ENCODE peak calls at places on chromosomes 13 and 19, in ten cellular contexts. I is uterus; P is transverse colon; V is CD4-positive, alpha-beta T cell; Y is right cardiac atrium; C is dorsolateral prefrontal cortex; B is OCI-LY7; N is H1; R is body of pancreas; X is aorta. T is an unnamed sample.

GRCh38 chr13:102020611-102021216 is 381.1 kb downstream of the FGF14 start:
- DNase-seq in I (no peak), P (no peak), V (no peak), Y (no peak), C (no peak), B (no peak), N (no peak), R (no peak), X (no peak), T (peak; percentile 57)

GRCh38 chr13:50594276-50594970 is 249.1 kb downstream of the DLEU7 start:
- DNase-seq in I (no peak), P (peak; percentile 40), V (no peak), Y (no peak), C (no peak), B (peak; percentile 98), N (no peak), R (no peak), X (no peak), T (no peak)

GRCh38 chr13:31209172-31209818 is 9.5 kb downstream of the B3GLCT start:
- DNase-seq in I (peak; percentile 70), P (peak; percentile 11), V (no peak), Y (peak; percentile 64), C (peak; percentile 70), B (no peak), N (no peak), R (peak; percentile 22), X (no peak), T (no peak)

GRCh38 chr13:113086031-113086750 is 19.4 kb upstream of the F7 start:
- DNase-seq in I (no peak), P (no peak), V (no peak), Y (peak; percentile 12), C (no peak), B (no peak), N (no peak), R (no peak), X (peak; percentile 68), T (no peak)

GRCh38 chr13:110005563-110005962 is 219.2 kb upstream of the IRS2 start:
- DNase-seq in I (no peak), P (no peak), V (no peak), Y (no peak), C (no peak), B (no peak), N (no peak), R (no peak), X (no peak), T (no peak)

GRCh38 chr19:48726573-48726972 is 7.0 kb upstream of the MAMSTR start:
- DNase-seq in I (no peak), P (no peak), V (no peak), Y (no peak), C (no peak), B (peak; percentile 83), N (no peak), R (no peak), X (no peak), T (no peak)

GRCh38 chr19:55132453-55133129 is 15.2 kb upstream of the PPP1R12C start:
- DNase-seq in I (no peak), P (no peak), V (no peak), Y (no peak), C (no peak), B (peak; percentile 45), N (no peak), R (no peak), X (no peak), T (no peak)

GRCh38 chr19:39463403-39463802 is 17.2 kb upstream of the TIMM50 start:
- DNase-seq in I (no peak), P (no peak), V (no peak), Y (no peak), C (no peak), B (no peak), N (no peak), R (no peak), X (no peak), T (no peak)

GRCh38 chr13:34942732-34943674 is 933 bp downstream of the NBEA start:
- DNase-seq in I (peak; percentile 18), P (peak; percentile 37), V (no peak), Y (peak; percentile 15), C (no peak), B (peak; percentile 28), N (peak; percentile 63), R (peak; percentile 46), X (peak; percentile 74), T (no peak)

GRCh38 chr19:54665530-54665929 is 2.7 kb downstream of the LILRB4 start:
- DNase-seq in I (no peak), P (no peak), V (no peak), Y (no peak), C (no peak), B (no peak), N (no peak), R (no peak), X (no peak), T (no peak)

GRCh38 chr19:18848860-18849661 is 17.3 kb downstream of the UPF1 start:
- DNase-seq in I (peak; percentile 69), P (peak; percentile 49), V (no peak), Y (peak; percentile 80), C (peak; percentile 73), B (no peak), N (no peak), R (no peak), X (peak; percentile 88), T (no peak)

GRCh38 chr13:110306960-110307696 is at the start of the genes COL4A1 and COL4A2:
- DNase-seq in I (peak; percentile 90), P (peak; percentile 61), V (no peak), Y (peak; percentile 85), C (no peak), B (no peak), N (no peak), R (peak; percentile 46), X (peak; percentile 94), T (no peak)

DNA sequence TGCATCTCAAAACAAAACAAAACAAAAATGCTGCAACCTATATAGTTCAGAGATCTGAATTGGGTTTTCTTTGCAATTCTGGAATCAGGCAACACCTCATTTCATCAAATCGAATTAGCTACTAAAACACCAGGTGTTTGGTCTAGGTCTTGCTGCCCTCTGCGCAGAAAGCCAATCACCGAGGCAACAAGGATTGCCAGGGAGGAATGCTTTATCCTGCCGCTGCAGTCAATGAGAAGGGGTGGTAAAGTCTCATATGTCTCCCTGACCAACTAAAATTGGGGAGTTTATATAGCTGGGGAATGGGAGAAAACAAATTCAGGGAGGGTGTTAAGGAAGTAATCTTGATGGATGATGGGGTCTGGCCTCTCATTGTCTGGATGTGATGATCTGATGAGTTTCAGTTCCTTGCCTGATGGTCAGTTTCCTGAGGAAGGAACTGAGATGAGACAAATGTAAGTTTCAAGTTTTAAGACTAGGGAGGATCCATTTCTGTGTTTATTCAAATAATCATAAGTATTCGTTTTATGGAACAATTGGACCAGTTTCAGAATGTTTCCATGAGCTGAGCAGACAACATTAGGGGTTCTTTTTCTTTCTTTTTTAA is 5.0 kb upstream of the YJU2 start:
- DNase-seq in I (no peak), P (no peak), V (no peak), Y (no peak), C (no peak), B (peak; percentile 18), N (no peak), R (no peak), X (no peak), T (no peak)
- H3K27ac ChIP-seq in I (no peak overlapping the region), P (no peak overlapping the region), V (no peak overlapping the region), Y (no peak overlapping the region), C (no peak overlapping the region), B (peak overlapping the region; percentile 29), N (no peak overlapping the region), R (no peak overlapping the region), X (no peak overlapping the region), T (no peak overlapping the region)

GRCh38 chr13:49099513-49099877 is 120.6 kb upstream of the MLNR start:
- DNase-seq in I (no peak), P (no peak), V (no peak), Y (no peak), C (no peak), B (no peak), N (no peak), R (no peak), X (no peak), T (no peak)
- H3K27ac ChIP-seq in I (peak overlapping the region; percentile 88), P (no peak overlapping the region), V (no peak overlapping the region), Y (no peak overlapping the region), C (no peak overlapping the region), B (no peak overlapping the region), N (no peak overlapping the region), R (peak overlapping the region; percentile 79), X (no peak overlapping the region), T (no peak overlapping the region)

GRCh38 chr13:49310251-49310650 is 62.5 kb downstream of the CDADC1 start:
- DNase-seq in I (no peak), P (no peak), V (no peak), Y (no peak), C (no peak), B (no peak), N (no peak), R (no peak), X (no peak), T (no peak)

GRCh38 chr13:49311816-49312215 is 64.1 kb downstream of the CDADC1 start:
- DNase-seq in I (no peak), P (no peak), V (no peak), Y (no peak), C (no peak), B (no peak), N (no peak), R (no peak), X (no peak), T (no peak)

GRCh38 chr13:49315036-49315565 is 67.4 kb downstream of the CDADC1 start:
- DNase-seq in I (no peak), P (no peak), V (no peak), Y (no peak), C (no peak), B (no peak), N (no peak), R (no peak), X (no peak), T (no peak)

GRCh38 chr13:49315756-49316481 is 68.2 kb downstream of the CDADC1 start:
- DNase-seq in I (no peak), P (no peak), V (no peak), Y (no peak), C (no peak), B (no peak), N (no peak), R (no peak), X (no peak), T (no peak)

DNA sequence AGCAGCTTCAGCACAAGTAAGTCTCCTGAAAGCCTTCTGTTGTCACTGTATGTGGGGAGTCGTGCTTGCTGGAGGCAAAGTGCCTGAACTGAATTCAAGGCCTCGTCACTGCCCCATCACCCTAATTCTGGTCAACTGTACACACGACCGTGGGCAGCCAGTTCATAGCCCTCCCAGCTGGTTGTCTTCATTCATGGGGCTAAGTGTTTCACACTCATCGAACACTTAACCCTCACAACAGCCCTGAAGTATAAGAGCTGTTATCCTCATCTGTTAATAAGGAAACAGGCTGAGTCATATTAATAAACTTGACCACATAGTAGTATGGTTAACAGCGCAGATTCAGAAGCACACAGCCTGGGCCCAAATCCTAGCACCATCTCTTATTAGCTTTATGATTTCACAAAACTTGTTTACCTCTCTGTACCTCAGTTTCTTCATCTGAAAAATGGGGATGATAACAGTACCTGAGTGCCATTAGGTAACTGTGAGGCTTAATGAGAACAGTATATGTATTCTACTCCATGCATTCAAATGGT is 66.7 kb downstream of the CDADC1 start:
- DNase-seq in I (no peak), P (no peak), V (no peak), Y (no peak), C (no peak), B (no peak), N (no peak), R (no peak), X (no peak), T (no peak)
- H3K27ac ChIP-seq in I (peak overlapping the region; percentile 90), P (peak overlapping the region; percentile 66), V (no peak overlapping the region), Y (peak overlapping the region; percentile 50), C (peak overlapping the region; percentile 58), B (no peak overlapping the region), N (no peak overlapping the region), R (peak overlapping the region; percentile 49), X (peak overlapping the region; percentile 95), T (peak overlapping the region; percentile 78)

GRCh38 chr19:13154911-13155471 is 4.8 kb downstream of the IER2 start:
- DNase-seq in I (peak; percentile 70), P (peak; percentile 92), V (peak; percentile 64), Y (peak; percentile 72), C (no peak), B (peak; percentile 87), N (peak; percentile 90), R (peak; percentile 96), X (peak; percentile 90), T (peak; percentile 61)
- H3K27ac ChIP-seq in I (peak overlapping the region; percentile 94), P (peak overlapping the region; percentile 96), V (peak overlapping the region; percentile 97), Y (peak overlapping the region; percentile 94), C (peak overlapping the region; percentile 99), B (peak overlapping the region; percentile 100), N (peak overlapping the region; percentile 85), R (peak overlapping the region; percentile 100), X (no peak overlapping the region), T (peak overlapping the region; percentile 99)